ENCODE peak calls at places on chromosomes 4 and X, in eight cellular contexts. G, O, Y, P, M, V, N and B are unnamed samples.

GRCh38 chr4:127604949-127605709 is 27.6 kb upstream of the INTU start:
- DNase-seq in G (no peak), O (peak; percentile 48), Y (peak; percentile 55), P (peak; percentile 12), N (peak; percentile 68), M (peak; percentile 17), V (no peak), B (no peak)

GRCh38 chr4:61406677-61407076 is 206.6 kb downstream of the ADGRL3 start:
- DNase-seq in V (no peak), P (no peak), G (no peak), O (no peak), N (no peak), Y (no peak), M (no peak), B (no peak)

GRCh38 chrX:33178690-33179089 is 32.7 kb downstream of the DMD start:
- DNase-seq in P (no peak), Y (no peak), V (no peak), G (no peak), M (no peak), N (no peak), O (no peak), B (no peak)

GRCh38 chr4:144754562-144755410 is 108.8 kb downstream of the HHIP start:
- DNase-seq in O (peak; percentile 49), G (no peak), P (peak; percentile 43), V (no peak), M (peak; percentile 36), N (peak; percentile 73), Y (peak; percentile 77), B (no peak)

GRCh38 chrX:51837926-51838325 is 55.5 kb upstream of the MAGED1 start:
- DNase-seq in G (peak; percentile 43), Y (peak; percentile 48), P (no peak), N (peak; percentile 59), M (peak; percentile 0), O (peak; percentile 52), V (no peak), B (peak; percentile 58)

GRCh38 chr4:147709999-147710398 is 21.9 kb upstream of the ARHGAP10 start:
- DNase-seq in O (peak; percentile 76), V (no peak), P (peak; percentile 34), G (no peak), M (peak; percentile 66), Y (peak; percentile 86), N (no peak), B (no peak)

GRCh38 chrX:37745354-37745753 is 34.5 kb upstream of the CYBB start:
- DNase-seq in M (peak; percentile 35), G (peak; percentile 17), P (peak; percentile 51), Y (peak; percentile 60), V (peak; percentile 53), O (peak; percentile 61), N (peak; percentile 75), B (peak; percentile 54)

GRCh38 chr4:72971572-72971971 is 97.9 kb downstream of the COX18 start:
- DNase-seq in V (no peak), M (peak; percentile 94), N (peak; percentile 90), Y (peak; percentile 88), O (peak; percentile 92), G (peak; percentile 66), P (peak; percentile 93), B (no peak)

GRCh38 chrX:69229436-69229835 is 64.2 kb upstream of the PJA1 start:
- DNase-seq in V (no peak), M (peak; percentile 82), P (peak; percentile 69), G (no peak), O (peak; percentile 77), N (peak; percentile 67), Y (peak; percentile 14), B (no peak)

GRCh38 chrX:135520553-135521404 is at the start of gene INTS6L:
- DNase-seq in V (peak; percentile 82), O (peak; percentile 88), M (peak; percentile 85), G (peak; percentile 43), N (peak; percentile 92), Y (peak; percentile 94), P (peak; percentile 88), B (peak; percentile 55)

GRCh38 chr4:168101026-168101425 is 8.7 kb downstream of the ANXA10 start:
- DNase-seq in N (peak; percentile 64), O (no peak), G (no peak), M (no peak), Y (no peak), P (no peak), V (no peak), B (no peak)

GRCh38 chrX:137427061-137427778 is 138.7 kb upstream of the ZIC3 start:
- DNase-seq in M (no peak), O (no peak), G (no peak), P (no peak), Y (no peak), N (no peak), V (no peak), B (no peak)

GRCh38 chr4:119646347-119647071 is 17.9 kb upstream of the PDE5A start:
- DNase-seq in O (peak; percentile 31), V (no peak), Y (peak; percentile 83), N (peak; percentile 49), P (no peak), G (peak; percentile 89), M (no peak), B (no peak)

GRCh38 chrX:138858438-138858837 is 146.9 kb upstream of the FGF13 start:
- DNase-seq in Y (peak; percentile 64), M (no peak), P (peak; percentile 83), V (no peak), O (peak; percentile 1), N (peak; percentile 10), G (no peak), B (no peak)

GRCh38 chr4:145735777-145736176 is 55.8 kb downstream of the C4orf51 start:
- DNase-seq in O (no peak), G (no peak), M (no peak), P (no peak), N (no peak), V (no peak), Y (no peak), B (no peak)

GRCh38 chr4:32985256-32985655 is 2265.1 kb downstream of the PCDH7 start:
- DNase-seq in N (peak; percentile 66), P (no peak), Y (peak; percentile 62), M (no peak), V (no peak), O (no peak), G (peak; percentile 2), B (no peak)

GRCh38 chrX:101232316-101232715 is 12.7 kb downstream of the DRP2 start:
- DNase-seq in G (no peak), O (peak; percentile 38), V (no peak), N (peak; percentile 10), Y (no peak), M (no peak), P (no peak), B (no peak)

GRCh38 chr4:136931771-136932170 is 600.5 kb downstream of the PCDH18 start:
- DNase-seq in Y (no peak), V (no peak), G (no peak), P (no peak), M (no peak), N (no peak), O (no peak), B (no peak)

GRCh38 chrX:23904096-23904495 is 3.6 kb downstream of the APOO start:
- DNase-seq in P (peak; percentile 53), M (no peak), O (peak; percentile 40), V (no peak), Y (peak; percentile 13), G (no peak), N (peak; percentile 74), B (no peak)

GRCh38 chrX:23911436-23911835 is 3.6 kb downstream of the CXorf58 start:
- DNase-seq in M (no peak), V (no peak), G (no peak), N (no peak), O (no peak), P (no peak), Y (no peak), B (no peak)

GRCh38 chrX:23907496-23908218 is at the start of the genes APOO and CXorf58:
- DNase-seq in N (peak; percentile 93), O (peak; percentile 87), P (peak; percentile 90), M (peak; percentile 86), Y (peak; percentile 92), G (no peak), V (peak; percentile 54), B (peak; percentile 36)

GRCh38 chrX:23907106-23907495 is 637 bp downstream of the APOO start:
- DNase-seq in O (no peak), M (no peak), N (no peak), G (no peak), V (no peak), P (no peak), Y (no peak), B (no peak)

GRCh38 chrX:23908219-23909003 is 605 bp downstream of the CXorf58 start:
- DNase-seq in V (no peak), P (no peak), Y (no peak), M (no peak), O (no peak), N (no peak), G (no peak), B (no peak)
- TF ChIP-seq CTCF in V (peak; percentile 47), P (peak; percentile 15), Y (peak; percentile 39), M (peak; percentile 17), O (peak; percentile 9), N (peak; percentile 30), G (peak; percentile 19), B (no peak)

DNA sequence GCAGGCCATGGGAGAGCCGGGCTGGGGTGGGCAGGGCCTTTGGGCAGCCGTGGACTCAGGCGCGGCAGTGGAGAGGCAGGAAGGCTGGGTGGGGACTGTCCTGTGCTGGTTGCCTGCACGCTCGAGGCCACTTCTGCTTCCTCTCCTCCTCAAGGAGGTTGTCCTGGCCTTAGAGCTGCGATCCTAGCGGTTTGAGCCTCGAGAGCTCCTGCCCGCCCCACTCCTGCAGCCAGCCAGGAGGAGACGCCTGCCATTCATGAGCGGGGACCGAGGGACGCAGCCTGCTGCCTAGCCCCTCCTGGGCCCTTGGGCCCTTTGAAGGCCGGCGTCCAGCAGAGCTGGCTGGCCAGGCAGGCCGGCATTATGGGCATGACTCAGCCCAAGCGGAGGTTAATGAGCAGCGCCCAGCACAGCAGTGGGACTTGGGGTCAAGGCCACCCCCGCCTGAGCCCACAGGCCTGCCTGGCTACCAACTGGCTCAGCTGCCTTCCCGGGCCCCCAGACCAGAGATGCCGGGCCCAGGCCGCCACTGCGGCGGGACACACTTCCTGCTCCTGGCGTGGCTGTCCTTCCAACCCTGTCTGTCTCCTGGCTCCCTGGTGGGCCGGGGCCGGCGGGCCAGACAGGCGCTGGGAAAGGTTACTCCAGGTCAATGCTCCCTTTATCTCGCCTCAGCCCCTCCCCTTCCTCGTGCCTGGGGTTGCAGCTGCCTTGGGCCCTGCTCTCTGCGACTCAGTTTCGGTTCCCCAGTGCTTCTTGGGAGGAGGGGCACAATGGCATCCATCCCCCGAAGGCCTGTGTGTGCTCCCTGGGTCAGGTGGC is 1.8 kb downstream of the ABCD1 start:
- DNase-seq in O (peak; percentile 52), V (peak; percentile 48), Y (peak; percentile 56), P (no peak), G (no peak), M (peak; percentile 45), N (peak; percentile 34), B (no peak)
- TF ChIP-seq CTCF in O (no peak), V (no peak), Y (no peak), P (no peak), G (no peak), M (no peak), N (no peak), B (no peak)

GRCh38 chr4:83771113-83771705 is 235.3 kb downstream of the GPAT3 start:
- DNase-seq in O (peak; percentile 60), N (peak; percentile 65), Y (peak; percentile 72), V (no peak), M (peak; percentile 64), P (peak; percentile 25), G (peak; percentile 9), B (no peak)
- TF ChIP-seq CTCF in O (peak; percentile 88), N (peak; percentile 87), Y (peak; percentile 94), V (peak; percentile 42), M (peak; percentile 84), P (peak; percentile 74), G (peak; percentile 68), B (no peak)

GRCh38 chr4:158446106-158446505 is 75.6 kb upstream of the RXFP1 start:
- DNase-seq in O (peak; percentile 79), G (no peak), Y (no peak), M (no peak), N (peak; percentile 81), P (peak; percentile 69), V (no peak), B (no peak)

GRCh38 chr4:158450741-158451140 is 70.9 kb upstream of the RXFP1 start:
- DNase-seq in P (no peak), G (no peak), O (no peak), M (no peak), N (no peak), V (no peak), Y (no peak), B (no peak)
- TF ChIP-seq CTCF in P (no peak), G (no peak), O (no peak), M (no peak), N (no peak), V (no peak), Y (no peak), B (no peak)